ENCODE peak calls at places on chromosomes 5 and 9, in ten cellular contexts. One of them, this sample, is unnamed.

GRCh38 chr9:37508135-37508833 is 22.5 kb downstream of the POLR1E start:
- DNase-seq in astrocyte of the spinal cord: no peak
- DNase-seq in H9: no peak
- DNase-seq in body of pancreas: no peak
- DNase-seq in AG10803: peak; percentile 11
- DNase-seq in GM23338: no peak
- DNase-seq in PC-9: no peak
- DNase-seq in left ventricle myocardium inferior: no peak
- DNase-seq in endothelial cell: no peak
- DNase-seq in Caco-2: no peak
- DNase-seq in this sample: no peak

GRCh38 chr5:35345222-35345621 is 114.9 kb upstream of the PRLR start:
- DNase-seq in endothelial cell: no peak
- DNase-seq in AG10803: no peak
- DNase-seq in left ventricle myocardium inferior: no peak
- DNase-seq in Caco-2: no peak
- DNase-seq in body of pancreas: no peak
- DNase-seq in GM23338: peak; percentile 35
- DNase-seq in astrocyte of the spinal cord: no peak
- DNase-seq in PC-9: no peak
- DNase-seq in H9: no peak
- DNase-seq in this sample: no peak

GRCh38 chr9:96117398-96118060 is 184.4 kb downstream of the HSD17B3 start:
- DNase-seq in endothelial cell: no peak
- DNase-seq in PC-9: no peak
- DNase-seq in H9: no peak
- DNase-seq in GM23338: no peak
- DNase-seq in astrocyte of the spinal cord: no peak
- DNase-seq in left ventricle myocardium inferior: no peak
- DNase-seq in Caco-2: peak; percentile 6
- DNase-seq in AG10803: no peak
- DNase-seq in body of pancreas: no peak
- DNase-seq in this sample: no peak

GRCh38 chr9:105475302-105475701 is 27.5 kb downstream of the FSD1L start:
- DNase-seq in Caco-2: no peak
- DNase-seq in PC-9: no peak
- DNase-seq in astrocyte of the spinal cord: peak; percentile 52
- DNase-seq in left ventricle myocardium inferior: no peak
- DNase-seq in H9: no peak
- DNase-seq in body of pancreas: no peak
- DNase-seq in endothelial cell: no peak
- DNase-seq in GM23338: peak; percentile 68
- DNase-seq in AG10803: peak; percentile 48
- DNase-seq in this sample: no peak

GRCh38 chr5:141513627-141514329 is 24.9 kb downstream of the PCDHGC5 start:
- DNase-seq in body of pancreas: peak; percentile 73
- DNase-seq in astrocyte of the spinal cord: peak; percentile 92
- DNase-seq in endothelial cell: peak; percentile 72
- DNase-seq in Caco-2: no peak
- DNase-seq in GM23338: peak; percentile 91
- DNase-seq in PC-9: no peak
- DNase-seq in left ventricle myocardium inferior: peak; percentile 82
- DNase-seq in AG10803: peak; percentile 86
- DNase-seq in H9: peak; percentile 85
- DNase-seq in this sample: peak; percentile 80

GRCh38 chr9:35522725-35523124 is 32.8 kb downstream of the RUSC2 start:
- DNase-seq in PC-9: no peak
- DNase-seq in astrocyte of the spinal cord: no peak
- DNase-seq in H9: no peak
- DNase-seq in AG10803: no peak
- DNase-seq in body of pancreas: no peak
- DNase-seq in left ventricle myocardium inferior: no peak
- DNase-seq in endothelial cell: no peak
- DNase-seq in GM23338: no peak
- DNase-seq in Caco-2: no peak
- DNase-seq in this sample: no peak

GRCh38 chr5:93342563-93343061 is 238.4 kb downstream of the NR2F1-AS1 start:
- DNase-seq in Caco-2: no peak
- DNase-seq in PC-9: no peak
- DNase-seq in AG10803: no peak
- DNase-seq in endothelial cell: no peak
- DNase-seq in left ventricle myocardium inferior: no peak
- DNase-seq in H9: no peak
- DNase-seq in GM23338: no peak
- DNase-seq in astrocyte of the spinal cord: no peak
- DNase-seq in body of pancreas: no peak
- DNase-seq in this sample: no peak

GRCh38 chr5:149130121-149130931 is 11.0 kb upstream of the ABLIM3 start:
- DNase-seq in body of pancreas: no peak
- DNase-seq in H9: no peak
- DNase-seq in endothelial cell: no peak
- DNase-seq in PC-9: no peak
- DNase-seq in GM23338: peak; percentile 23
- DNase-seq in astrocyte of the spinal cord: no peak
- DNase-seq in Caco-2: no peak
- DNase-seq in AG10803: no peak
- DNase-seq in left ventricle myocardium inferior: no peak
- DNase-seq in this sample: no peak

GRCh38 chr9:132486706-132487350 is 76.8 kb downstream of the CFAP77 start:
- DNase-seq in AG10803: no peak
- DNase-seq in PC-9: no peak
- DNase-seq in endothelial cell: no peak
- DNase-seq in left ventricle myocardium inferior: no peak
- DNase-seq in GM23338: no peak
- DNase-seq in Caco-2: no peak
- DNase-seq in body of pancreas: no peak
- DNase-seq in H9: no peak
- DNase-seq in astrocyte of the spinal cord: no peak
- DNase-seq in this sample: peak; percentile 40

GRCh38 chr9:87664153-87665060 is 61.5 kb upstream of the CTSL start:
- DNase-seq in astrocyte of the spinal cord: no peak
- DNase-seq in Caco-2: no peak
- DNase-seq in AG10803: no peak
- DNase-seq in left ventricle myocardium inferior: no peak
- DNase-seq in PC-9: no peak
- DNase-seq in H9: peak; percentile 18
- DNase-seq in GM23338: no peak
- DNase-seq in endothelial cell: no peak
- DNase-seq in body of pancreas: no peak
- DNase-seq in this sample: no peak

GRCh38 chr9:115107701-115108100 is 10.3 kb downstream of the TNC start:
- DNase-seq in body of pancreas: no peak
- DNase-seq in endothelial cell: no peak
- DNase-seq in PC-9: no peak
- DNase-seq in astrocyte of the spinal cord: no peak
- DNase-seq in GM23338: no peak
- DNase-seq in AG10803: no peak
- DNase-seq in H9: no peak
- DNase-seq in Caco-2: no peak
- DNase-seq in left ventricle myocardium inferior: no peak
- DNase-seq in this sample: no peak

DNA sequence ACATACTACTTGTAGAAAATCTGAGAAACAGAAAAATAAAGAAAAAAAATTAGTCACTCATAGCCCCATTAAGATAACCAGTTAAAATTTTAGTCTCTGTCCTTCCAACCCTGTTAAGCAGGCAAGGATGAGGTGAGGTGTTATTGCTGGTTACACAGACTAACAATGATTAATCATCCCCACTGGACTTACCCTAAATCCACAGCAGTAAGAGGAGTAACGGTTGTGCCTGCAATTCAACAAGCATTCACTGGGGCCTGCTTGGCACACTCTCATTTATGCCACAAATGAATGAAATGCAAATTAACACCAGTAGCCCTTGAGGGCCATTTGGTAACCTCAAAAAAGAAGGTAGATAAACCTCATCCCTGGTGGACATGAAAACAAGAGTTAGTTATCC is 8.0 kb downstream of the LHFPL2 start:
- DNase-seq in Caco-2: no peak
- DNase-seq in astrocyte of the spinal cord: peak; percentile 22
- DNase-seq in body of pancreas: no peak
- DNase-seq in GM23338: no peak
- DNase-seq in endothelial cell: no peak
- DNase-seq in PC-9: no peak
- DNase-seq in left ventricle myocardium inferior: no peak
- DNase-seq in H9: no peak
- DNase-seq in AG10803: peak; percentile 20
- DNase-seq in this sample: no peak
- TF ChIP-seq CTCF in Caco-2: no peak
- TF ChIP-seq CTCF in astrocyte of the spinal cord: no peak
- TF ChIP-seq CTCF in body of pancreas: no peak
- TF ChIP-seq CTCF in GM23338: no peak
- TF ChIP-seq CTCF in endothelial cell: no peak
- TF ChIP-seq CTCF in PC-9: no peak
- TF ChIP-seq CTCF in left ventricle myocardium inferior: no peak
- TF ChIP-seq CTCF in H9: no peak
- TF ChIP-seq CTCF in AG10803: no peak
- TF ChIP-seq CTCF in this sample: no peak

DNA sequence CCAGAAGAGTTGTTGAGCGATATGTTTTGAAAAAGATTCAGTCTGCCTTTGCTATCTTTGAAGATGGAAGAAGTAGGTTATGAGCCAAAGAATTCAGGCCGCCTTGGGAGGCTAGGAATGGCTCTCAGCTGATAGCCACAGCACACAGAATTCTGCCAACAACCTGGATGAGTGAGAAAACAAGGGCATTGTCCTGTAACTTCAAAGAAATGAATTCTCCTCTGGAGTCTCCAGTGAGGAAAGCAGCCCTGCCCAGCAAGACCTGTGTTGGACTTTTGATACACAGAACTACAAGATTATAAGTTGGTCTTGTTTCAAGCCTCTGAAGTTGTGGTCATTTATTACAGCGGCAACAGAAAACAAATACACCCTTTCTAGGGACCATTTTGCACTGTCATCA is 509.9 kb upstream of the ZNF608 start:
- DNase-seq in Caco-2: no peak
- DNase-seq in AG10803: no peak
- DNase-seq in left ventricle myocardium inferior: no peak
- DNase-seq in endothelial cell: no peak
- DNase-seq in body of pancreas: no peak
- DNase-seq in PC-9: no peak
- DNase-seq in GM23338: no peak
- DNase-seq in astrocyte of the spinal cord: no peak
- DNase-seq in H9: no peak
- DNase-seq in this sample: no peak
- TF ChIP-seq CTCF in Caco-2: no peak
- TF ChIP-seq CTCF in AG10803: no peak
- TF ChIP-seq CTCF in left ventricle myocardium inferior: no peak
- TF ChIP-seq CTCF in endothelial cell: no peak
- TF ChIP-seq CTCF in body of pancreas: no peak
- TF ChIP-seq CTCF in PC-9: no peak
- TF ChIP-seq CTCF in GM23338: no peak
- TF ChIP-seq CTCF in astrocyte of the spinal cord: no peak
- TF ChIP-seq CTCF in H9: no peak
- TF ChIP-seq CTCF in this sample: no peak

GRCh38 chr5:97151370-97151769 is 9.0 kb upstream of the LIX1 start:
- DNase-seq in left ventricle myocardium inferior: no peak
- DNase-seq in astrocyte of the spinal cord: no peak
- DNase-seq in PC-9: no peak
- DNase-seq in AG10803: no peak
- DNase-seq in GM23338: no peak
- DNase-seq in Caco-2: no peak
- DNase-seq in body of pancreas: no peak
- DNase-seq in H9: no peak
- DNase-seq in endothelial cell: no peak
- DNase-seq in this sample: no peak

GRCh38 chr5:97150401-97150800 is 8.0 kb upstream of the LIX1 start:
- DNase-seq in left ventricle myocardium inferior: no peak
- DNase-seq in PC-9: no peak
- DNase-seq in GM23338: no peak
- DNase-seq in astrocyte of the spinal cord: no peak
- DNase-seq in body of pancreas: no peak
- DNase-seq in Caco-2: no peak
- DNase-seq in AG10803: no peak
- DNase-seq in endothelial cell: no peak
- DNase-seq in H9: no peak
- DNase-seq in this sample: no peak

GRCh38 chr5:97143715-97144114 is 1.3 kb upstream of the LIX1 start:
- DNase-seq in Caco-2: no peak
- DNase-seq in PC-9: no peak
- DNase-seq in endothelial cell: no peak
- DNase-seq in astrocyte of the spinal cord: no peak
- DNase-seq in GM23338: no peak
- DNase-seq in left ventricle myocardium inferior: no peak
- DNase-seq in AG10803: no peak
- DNase-seq in body of pancreas: no peak
- DNase-seq in H9: no peak
- DNase-seq in this sample: no peak

DNA sequence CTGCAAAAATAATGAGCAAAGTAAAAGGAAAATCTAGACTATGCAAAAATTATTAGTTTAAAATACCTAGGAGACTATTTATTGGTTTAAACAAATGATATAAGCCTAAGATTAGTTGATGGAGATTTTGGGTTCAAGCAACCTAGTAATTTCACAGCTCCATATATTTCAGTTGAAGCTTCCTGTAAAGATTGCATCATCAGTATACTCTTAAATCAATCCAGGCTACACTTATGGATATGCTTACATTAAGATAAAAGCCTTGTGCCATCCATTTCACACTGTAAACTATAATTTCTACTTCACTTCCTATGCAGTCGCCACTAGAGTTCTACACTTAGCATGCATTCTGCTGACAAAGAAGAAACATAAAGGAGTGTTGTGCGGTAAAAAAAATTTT is 7.3 kb upstream of the LIX1 start:
- DNase-seq in GM23338: no peak
- DNase-seq in body of pancreas: no peak
- DNase-seq in Caco-2: no peak
- DNase-seq in PC-9: no peak
- DNase-seq in left ventricle myocardium inferior: no peak
- DNase-seq in H9: no peak
- DNase-seq in endothelial cell: no peak
- DNase-seq in AG10803: no peak
- DNase-seq in astrocyte of the spinal cord: no peak
- DNase-seq in this sample: no peak
- TF ChIP-seq CTCF in GM23338: no peak
- TF ChIP-seq CTCF in body of pancreas: no peak
- TF ChIP-seq CTCF in Caco-2: no peak
- TF ChIP-seq CTCF in PC-9: no peak
- TF ChIP-seq CTCF in left ventricle myocardium inferior: no peak
- TF ChIP-seq CTCF in H9: no peak
- TF ChIP-seq CTCF in endothelial cell: no peak
- TF ChIP-seq CTCF in AG10803: no peak
- TF ChIP-seq CTCF in astrocyte of the spinal cord: no peak
- TF ChIP-seq CTCF in this sample: no peak

DNA sequence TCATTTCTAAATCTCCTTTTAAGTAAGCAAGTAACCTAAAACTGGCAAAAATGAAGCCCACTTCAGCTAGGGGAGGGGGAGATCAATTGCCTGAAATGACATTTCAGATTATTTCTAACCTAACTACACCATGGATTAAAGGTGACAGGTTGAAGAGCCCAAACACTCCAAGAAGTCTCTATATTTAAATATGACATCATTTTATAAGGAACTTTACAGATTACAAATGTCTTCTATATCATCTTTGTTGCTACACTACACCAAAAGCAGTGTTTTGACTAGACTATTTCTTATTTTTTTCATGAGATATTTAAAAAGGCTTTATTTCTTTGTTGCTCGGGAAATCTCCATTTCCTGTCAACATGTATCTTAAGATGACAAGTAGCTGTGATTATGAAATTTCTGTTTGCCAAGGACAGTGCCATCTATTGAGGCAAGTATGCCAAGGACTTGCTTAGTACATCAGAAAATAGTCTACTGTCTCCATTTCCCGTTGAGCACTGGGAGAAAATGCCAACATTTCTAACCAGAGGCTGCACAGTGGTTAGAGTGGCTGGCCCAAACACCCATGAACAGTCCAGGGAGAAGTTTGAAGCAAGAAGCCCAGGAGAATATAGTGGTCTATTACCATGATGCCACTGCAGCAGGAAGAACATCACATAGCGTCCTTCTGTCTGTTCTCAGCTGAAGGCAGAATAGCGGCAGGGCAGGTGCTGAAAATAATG is 93.4 kb upstream of the ITGA2 start:
- DNase-seq in GM23338: no peak
- DNase-seq in left ventricle myocardium inferior: no peak
- DNase-seq in endothelial cell: no peak
- DNase-seq in H9: no peak
- DNase-seq in AG10803: peak; percentile 49
- DNase-seq in astrocyte of the spinal cord: no peak
- DNase-seq in PC-9: no peak
- DNase-seq in body of pancreas: no peak
- DNase-seq in Caco-2: no peak
- DNase-seq in this sample: no peak
- TF ChIP-seq CTCF in GM23338: no peak
- TF ChIP-seq CTCF in left ventricle myocardium inferior: no peak
- TF ChIP-seq CTCF in endothelial cell: no peak
- TF ChIP-seq CTCF in H9: no peak
- TF ChIP-seq CTCF in AG10803: no peak
- TF ChIP-seq CTCF in astrocyte of the spinal cord: no peak
- TF ChIP-seq CTCF in PC-9: no peak
- TF ChIP-seq CTCF in body of pancreas: no peak
- TF ChIP-seq CTCF in Caco-2: no peak
- TF ChIP-seq CTCF in this sample: no peak

This sample was measured in glutamatergic neuron.